ENCODE peak calls at places on chromosomes 5 and 9, in seven cellular contexts. N, E, P, H, L, Z and M are unnamed samples.
A peak's percentile ranks its signal among the peaks of the same experiment; 100 is the strongest.

GRCh38 chr9:93256878-93257807 is 73.2 kb downstream of the WNK2 start:
- DNase-seq in N (no peak), E (no peak), P (no peak), H (no peak), L (no peak), Z (no peak), M (no peak)

GRCh38 chr5:103188436-103188835 is 68.3 kb downstream of the PPIP5K2 start:
- DNase-seq in N (no peak), E (no peak), P (no peak), H (no peak), L (no peak), Z (no peak), M (no peak)

GRCh38 chr5:113606298-113607134 is 93.0 kb downstream of the YTHDC2 start:
- DNase-seq in N (no peak), E (no peak), P (peak; percentile 71), H (peak; percentile 56), L (peak; percentile 80), Z (peak; percentile 55), M (peak; percentile 79)

GRCh38 chr9:124558777-124559470 is 51.7 kb upstream of the NR5A1 start:
- DNase-seq in N (no peak), E (no peak), P (no peak), H (peak; percentile 24), L (no peak), Z (no peak), M (no peak)

GRCh38 chr5:156621719-156622118 is 228.4 kb upstream of the PPP1R2B start:
- DNase-seq in N (no peak), E (no peak), P (no peak), H (no peak), L (no peak), Z (no peak), M (no peak)

GRCh38 chr5:125342938-125343401 is 596.5 kb upstream of the ZNF608 start:
- DNase-seq in N (no peak), E (no peak), P (peak; percentile 96), H (no peak), L (peak; percentile 59), Z (peak; percentile 62), M (no peak)

GRCh38 chr5:139725073-139725830 is 70.4 kb upstream of the PSD2 start:
- DNase-seq in N (no peak), E (peak; percentile 50), P (peak; percentile 60), H (no peak), L (peak; percentile 74), Z (peak; percentile 80), M (peak; percentile 84)

GRCh38 chr9:33884856-33885701 is 68.1 kb downstream of the UBE2R2 start:
- DNase-seq in N (no peak), E (no peak), P (peak; percentile 83), H (peak; percentile 13), L (peak; percentile 84), Z (peak; percentile 63), M (peak; percentile 82)

GRCh38 chr9:129013674-129014073 is 14.5 kb downstream of the SH3GLB2 start:
- DNase-seq in N (no peak), E (no peak), P (no peak), H (no peak), L (no peak), Z (no peak), M (no peak)

GRCh38 chr9:124769451-124770358 is 1.4 kb downstream of the NR6A1 start:
- DNase-seq in N (no peak), E (no peak), P (no peak), H (no peak), L (no peak), Z (no peak), M (no peak)

GRCh38 chr9:88530051-88530450 is 4.9 kb upstream of the NXNL2 start:
- DNase-seq in N (no peak), E (no peak), P (peak; percentile 92), H (no peak), L (peak; percentile 48), Z (peak; percentile 74), M (peak; percentile 76)

GRCh38 chr5:15880201-15880600 is 299.4 kb downstream of the MARCHF11 start:
- DNase-seq in N (no peak), E (no peak), P (no peak), H (no peak), L (no peak), Z (no peak), M (no peak)
- TF ChIP-seq CTCF in N (no peak), E (no peak), P (no peak), H (no peak), L (no peak), Z (no peak), M (no peak)

GRCh38 chr9:137304383-137305059 is 2.5 kb upstream of the NRARP start:
- DNase-seq in N (no peak), E (no peak), P (no peak), H (no peak), L (peak; percentile 25), Z (no peak), M (no peak)
- H3K4me3 ChIP-seq in N (no peak overlapping the region), E (peak overlapping the region; percentile 46), P (no peak overlapping the region), H (no peak overlapping the region), L (no peak overlapping the region), Z (no peak overlapping the region), M (no peak overlapping the region)

DNA sequence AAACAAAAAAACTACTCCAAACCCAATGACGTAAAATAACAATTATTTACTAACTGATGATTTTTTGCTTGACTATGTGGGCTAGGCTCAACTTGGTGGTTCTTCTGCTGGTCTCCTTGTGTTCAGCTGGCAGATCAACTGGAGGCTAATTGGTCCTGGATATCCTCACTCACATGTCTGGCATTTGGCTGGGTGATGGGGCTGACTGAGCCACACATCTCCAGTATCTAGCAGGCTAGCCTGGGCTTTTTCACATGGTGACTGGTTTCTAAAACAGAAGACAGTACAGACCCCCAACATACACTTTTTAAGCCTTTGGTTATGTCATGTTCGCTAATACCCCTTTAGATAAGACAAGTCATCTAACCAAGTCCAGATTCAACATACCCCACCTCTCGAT is 104.7 kb upstream of the PRRC1 start:
- DNase-seq in N (no peak), E (no peak), P (no peak), H (no peak), L (no peak), Z (no peak), M (no peak)
- TF ChIP-seq CTCF in N (no peak), E (no peak), P (no peak), H (no peak), L (no peak), Z (no peak), M (no peak)

DNA sequence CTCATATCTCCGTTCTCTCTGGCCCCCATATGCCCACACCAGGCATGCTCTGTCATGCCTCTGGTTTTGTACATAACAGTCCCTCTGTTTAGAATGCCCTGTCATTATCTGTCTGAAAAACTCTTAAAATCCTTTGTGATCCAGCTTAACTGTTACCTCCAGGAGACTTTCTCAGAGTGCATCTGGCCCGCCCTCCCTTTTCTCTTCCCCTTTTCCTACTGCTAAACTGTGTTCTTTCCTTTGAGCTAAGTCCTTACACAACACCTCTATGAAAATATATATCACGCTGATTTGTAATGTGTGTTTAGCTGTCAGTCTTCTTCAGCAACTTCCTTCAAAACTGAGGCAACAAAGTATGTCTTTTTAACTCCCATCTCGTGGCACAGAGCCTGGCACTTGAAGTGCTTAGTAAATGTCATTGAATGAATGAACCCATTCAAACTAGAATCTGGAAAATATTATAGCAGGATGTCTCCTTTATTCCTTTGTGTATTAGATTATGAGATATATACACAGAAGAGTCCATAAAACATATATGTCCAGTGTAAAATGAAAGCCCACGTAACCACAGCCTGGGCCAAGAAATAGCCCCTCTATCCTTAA is 166.2 kb upstream of the KLF9 start:
- DNase-seq in N (no peak), E (no peak), P (no peak), H (no peak), L (no peak), Z (no peak), M (no peak)
- H3K4me3 ChIP-seq in N (no peak overlapping the region), E (no peak overlapping the region), P (no peak overlapping the region), H (no peak overlapping the region), L (no peak overlapping the region), Z (no peak overlapping the region), M (no peak overlapping the region)

DNA sequence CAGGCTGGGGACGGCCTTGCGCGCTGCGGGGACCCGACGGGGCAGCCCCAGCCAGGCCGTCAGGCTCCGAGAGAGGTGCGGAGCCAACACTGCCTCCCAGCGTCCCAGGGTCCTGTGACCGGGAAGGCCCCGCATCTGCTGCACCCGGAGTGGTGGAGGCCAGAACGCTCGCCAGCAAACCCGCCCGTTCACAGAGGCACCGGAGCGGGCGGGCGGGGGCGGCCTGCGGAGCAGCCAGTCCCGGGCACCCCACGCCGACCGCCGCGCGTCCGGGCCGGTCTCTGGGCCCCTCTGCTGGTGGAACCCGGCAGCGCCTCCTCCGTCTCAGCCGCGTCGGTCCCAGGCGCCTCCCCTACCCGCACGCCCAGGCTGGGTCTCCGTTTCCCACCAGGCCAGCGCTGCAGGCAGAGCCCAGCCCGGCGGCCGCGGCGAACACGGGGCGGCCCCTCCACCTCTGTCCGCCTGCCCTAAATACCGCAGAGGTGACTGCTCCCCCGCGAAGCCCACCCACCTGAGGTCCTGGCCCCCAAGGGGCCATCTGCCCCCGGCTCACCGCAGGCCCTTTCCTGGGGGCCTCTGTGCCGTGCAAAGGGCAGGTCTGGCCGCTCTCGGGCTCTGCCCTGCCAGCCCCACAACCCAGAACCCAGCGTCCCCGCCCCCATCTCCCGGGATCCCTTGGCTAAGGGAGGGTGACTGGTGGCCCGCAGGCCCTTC is 15.9 kb downstream of the EXD3 start:
- DNase-seq in N (peak; percentile 46), E (peak; percentile 77), P (peak; percentile 47), H (peak; percentile 66), L (peak; percentile 71), Z (peak; percentile 52), M (peak; percentile 63)
- TF ChIP-seq CTCF in N (peak; percentile 41), E (peak; percentile 84), P (peak; percentile 67), H (peak; percentile 43), L (peak; percentile 46), Z (peak; percentile 70), M (peak; percentile 61)

DNA sequence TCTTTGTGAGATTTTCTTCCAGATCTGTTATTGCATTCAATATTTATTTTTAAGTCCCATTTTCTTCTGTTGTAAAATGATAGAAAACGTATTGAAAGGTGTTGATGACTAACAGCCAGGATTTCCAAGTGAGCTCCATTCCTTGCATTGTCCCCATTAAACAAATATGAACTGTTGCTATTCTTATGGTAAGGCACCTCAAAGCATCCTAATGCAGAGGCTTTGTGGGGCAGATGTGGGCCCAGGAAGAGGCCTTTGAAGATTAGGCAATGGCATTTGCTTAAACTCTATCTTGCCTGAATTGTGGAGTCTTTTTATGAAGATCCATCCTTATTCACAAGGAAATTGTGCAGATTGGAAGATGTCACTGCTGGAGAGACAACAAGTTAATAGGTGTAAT is 38.9 kb downstream of the NTRK2 start:
- DNase-seq in N (no peak), E (no peak), P (no peak), H (no peak), L (no peak), Z (no peak), M (no peak)
- H3K4me3 ChIP-seq in N (no peak overlapping the region), E (no peak overlapping the region), P (no peak overlapping the region), H (no peak overlapping the region), L (no peak overlapping the region), Z (no peak overlapping the region), M (no peak overlapping the region)

GRCh38 chr9:1453636-1454035 is 403.5 kb downstream of the DMRT2 start:
- DNase-seq in N (no peak), E (no peak), P (no peak), H (no peak), L (no peak), Z (no peak), M (no peak)
- TF ChIP-seq CTCF in N (no peak), E (no peak), P (no peak), H (peak; percentile 14), L (no peak), Z (no peak), M (no peak)